ENCODE peak calls at places on chromosomes 13 and 19, in four cellular contexts. Q is A549, C is K562, U is HepG2. V is an unnamed sample.

GRCh38 chr19:42508892-42509444 is 19.3 kb downstream of the CEACAM1 start:
- DNase-seq in Q (no peak), C (no peak), U (no peak), V (no peak)

GRCh38 chr13:34401741-34402140 is 540.3 kb upstream of the NBEA start:
- DNase-seq in Q (no peak), C (no peak), U (no peak), V (no peak)

GRCh38 chr19:38224014-38224862 is at the start of gene DPF1:
- DNase-seq in Q (peak; percentile 100), C (peak; percentile 96), U (peak; percentile 78), V (peak; percentile 17)

GRCh38 chr19:35279985-35280821 is 2.1 kb upstream of the HAMP start:
- DNase-seq in Q (no peak), C (no peak), U (peak; percentile 91), V (peak; percentile 28)

GRCh38 chr19:7857727-7858701 is 16.2 kb downstream of the PRR36 start:
- DNase-seq in Q (no peak), C (peak; percentile 86), U (no peak), V (no peak)

GRCh38 chr13:32901994-32902780 is 114.0 kb upstream of the KL start:
- DNase-seq in Q (no peak), C (no peak), U (no peak), V (no peak)

GRCh38 chr19:11046608-11047354 is 42.5 kb upstream of the LDLR start:
- DNase-seq in Q (no peak), C (no peak), U (no peak), V (peak; percentile 47)

GRCh38 chr19:13082192-13083007 is 20.3 kb downstream of the LYL1 start:
- DNase-seq in Q (peak; percentile 61), C (peak; percentile 49), U (peak; percentile 52), V (no peak)

GRCh38 chr13:51557875-51558604 is 26.2 kb upstream of the WDFY2 start:
- DNase-seq in Q (no peak), C (no peak), U (no peak), V (no peak)

GRCh38 chr19:7191946-7192691 is 102.1 kb downstream of the INSR start:
- DNase-seq in Q (no peak), C (no peak), U (no peak), V (no peak)

GRCh38 chr19:45779231-45780145 is 2.8 kb downstream of the DMPK start:
- DNase-seq in Q (peak; percentile 94), C (peak; percentile 94), U (peak; percentile 63), V (peak; percentile 63)

GRCh38 chr19:11434703-11435056 is 241 bp downstream of the ODAD3 start:
- DNase-seq in Q (peak; percentile 28), C (no peak), U (no peak), V (no peak)

GRCh38 chr13:40533072-40533471 is 133.4 kb downstream of the FOXO1 start:
- DNase-seq in Q (no peak), C (no peak), U (no peak), V (no peak)

GRCh38 chr13:111322916-111323331 is 2.5 kb downstream of the TEX29 start:
- DNase-seq in Q (no peak), C (no peak), U (no peak), V (no peak)

GRCh38 chr19:1533510-1534150 is 9.8 kb downstream of the PLK5 start:
- DNase-seq in Q (no peak), C (no peak), U (no peak), V (no peak)

DNA sequence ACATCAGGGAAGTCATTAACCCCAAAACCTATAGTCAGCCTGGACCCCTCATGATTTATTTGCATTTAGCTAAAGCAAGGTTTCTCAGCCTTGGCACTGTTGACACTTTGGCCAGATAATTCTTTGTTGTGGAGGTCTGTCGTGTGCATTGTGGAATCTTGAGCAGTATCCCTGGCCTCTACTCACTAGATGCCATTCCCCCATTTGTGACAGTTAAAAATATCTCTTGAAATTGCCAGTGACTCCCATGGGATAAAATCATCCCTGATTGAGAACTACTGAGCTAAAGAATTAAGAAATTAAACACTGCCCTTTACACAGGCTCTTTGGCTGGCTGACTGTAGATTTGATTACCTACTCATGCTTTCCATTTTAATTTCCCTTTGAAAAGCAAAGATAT is 102.7 kb downstream of the LMO7 start:
- DNase-seq in Q (no peak), C (no peak), U (no peak), V (no peak)
- TF ChIP-seq CHD4 in Q (no peak), C (no peak), U (no peak), V (no peak)

DNA sequence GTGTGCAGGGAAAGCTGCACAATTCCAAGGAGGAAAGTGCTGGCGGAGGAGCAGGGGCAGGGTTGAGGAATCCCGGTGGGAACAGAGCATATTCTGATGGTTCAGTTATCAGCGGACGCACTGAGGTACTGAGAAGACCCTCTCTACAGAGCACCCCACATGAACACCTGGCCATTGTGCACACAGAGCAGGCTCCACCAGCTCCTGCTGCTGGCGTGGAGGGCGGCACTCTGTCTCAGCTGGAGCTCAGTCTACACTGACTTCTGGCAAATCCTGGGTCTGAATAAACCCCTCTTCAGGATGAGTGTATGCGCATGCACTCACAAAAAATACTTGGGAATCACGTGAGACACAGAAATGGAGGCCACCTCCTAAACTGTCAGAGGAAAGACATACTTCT is 114.3 kb upstream of the IRS2 start:
- DNase-seq in Q (no peak), C (no peak), U (no peak), V (no peak)
- TF ChIP-seq CHD4 in Q (no peak), C (no peak), U (no peak), V (no peak)

GRCh38 chr13:113115363-113116205 is 7.0 kb upstream of the F10 start:
- DNase-seq in Q (no peak), C (no peak), U (no peak), V (no peak)

GRCh38 chr13:113116871-113117271 is 5.7 kb upstream of the F10 start:
- DNase-seq in Q (no peak), C (no peak), U (no peak), V (no peak)

GRCh38 chr13:113117335-113117872 is 5.2 kb upstream of the F10 start:
- DNase-seq in Q (no peak), C (no peak), U (no peak), V (no peak)

GRCh38 chr13:113114511-113115362 is 7.9 kb upstream of the F10 start:
- DNase-seq in Q (no peak), C (no peak), U (no peak), V (no peak)

GRCh38 chr13:113116206-113116800 is 6.3 kb upstream of the F10 start:
- DNase-seq in Q (no peak), C (no peak), U (no peak), V (no peak)
- TF ChIP-seq CHD4 in Q (no peak), C (no peak), U (no peak), V (no peak)

GRCh38 chr13:80341098-80341701 is at the start of gene SPRY2:
- DNase-seq in Q (peak; percentile 74), C (peak; percentile 67), U (peak; percentile 94), V (no peak)
- TF ChIP-seq CHD4 in Q (no peak), C (no peak), U (no peak), V (no peak)

GRCh38 chr19:30174357-30174645 is 197.9 kb upstream of the ZNF536 start:
- DNase-seq in Q (no peak), C (no peak), U (no peak), V (no peak)
- TF ChIP-seq CHD4 in Q (no peak), C (no peak), U (no peak), V (no peak)

GRCh38 chr13:100528353-100528752 is 60.2 kb downstream of the GGACT start:
- DNase-seq in Q (no peak), C (no peak), U (no peak), V (no peak)
- TF ChIP-seq CHD4 in Q (no peak), C (no peak), U (no peak), V (no peak)

DNA sequence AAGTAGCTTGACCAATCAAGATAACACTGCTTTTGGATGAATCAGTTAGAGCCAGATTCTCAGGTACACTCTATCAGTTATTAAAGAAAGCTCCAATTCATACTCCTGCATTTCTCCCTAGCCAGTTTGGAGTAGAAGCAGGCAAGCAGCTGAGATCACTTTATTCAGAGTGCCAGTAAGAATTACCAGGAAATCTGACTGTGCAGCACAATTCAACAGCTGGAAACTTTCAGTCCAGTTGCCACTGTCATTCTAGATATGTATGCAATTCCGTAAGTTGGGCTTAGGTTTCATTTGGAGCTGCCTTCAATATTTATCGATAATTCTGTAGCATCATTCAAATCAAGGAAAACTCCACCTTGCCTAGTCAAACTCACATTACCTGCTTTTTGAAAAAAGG is 2625.6 kb upstream of the PCDH20 start:
- DNase-seq in Q (no peak), C (no peak), U (no peak), V (no peak)
- TF ChIP-seq CHD4 in Q (no peak), C (no peak), U (no peak), V (no peak)

GRCh38 chr19:19495614-19496603 is 19.4 kb downstream of the TSSK6 start:
- DNase-seq in Q (no peak), C (no peak), U (no peak), V (no peak)
- TF ChIP-seq CHD4 in Q (no peak), C (no peak), U (no peak), V (no peak)